ENCODE peak calls at places on chromosome 3, in ten cellular contexts. M, F, G, R, N, W, Z, H, U and D are unnamed samples.

GRCh38 chr3:52790337-52790736 is 4.3 kb upstream of the ITIH3 start:
- DNase-seq in M (no peak), F (no peak), G (no peak), R (no peak), N (no peak), W (no peak), Z (no peak), H (peak), U (no peak), D (no peak)

GRCh38 chr3:197027151-197027895 is 2.3 kb downstream of the MELTF start:
- DNase-seq in M (no peak), F (no peak), G (no peak), R (no peak), N (no peak), W (no peak), Z (peak), H (no peak), U (no peak), D (no peak)

GRCh38 chr3:129593595-129594339 is 12.7 kb downstream of the PLXND1 start:
- DNase-seq in M (peak), F (no peak), G (peak), R (no peak), N (no peak), W (peak), Z (peak), H (peak), U (no peak), D (no peak)

GRCh38 chr3:41131224-41131623 is 68.1 kb upstream of the CTNNB1 start:
- DNase-seq in M (no peak), F (no peak), G (no peak), R (no peak), N (no peak), W (no peak), Z (no peak), H (no peak), U (no peak), D (no peak)

GRCh38 chr3:107524214-107525100 is 1.7 kb downstream of the BBX start:
- DNase-seq in M (peak), F (peak), G (peak), R (peak), N (no peak), W (peak), Z (peak), H (peak), U (no peak), D (peak)

GRCh38 chr3:40680685-40681657 is 156.2 kb downstream of the ZNF621 start:
- DNase-seq in M (no peak), F (no peak), G (no peak), R (no peak), N (no peak), W (no peak), Z (no peak), H (no peak), U (no peak), D (peak)

GRCh38 chr3:17025594-17026139 is 140.9 kb downstream of the PLCL2 start:
- DNase-seq in M (no peak), F (no peak), G (no peak), R (no peak), N (no peak), W (no peak), Z (no peak), H (no peak), U (no peak), D (no peak)

GRCh38 chr3:30227571-30228301 is 378.7 kb upstream of the TGFBR2 start:
- DNase-seq in M (peak), F (no peak), G (no peak), R (peak), N (no peak), W (no peak), Z (no peak), H (no peak), U (no peak), D (peak)

GRCh38 chr3:7144696-7145308 is 283.9 kb downstream of the GRM7 start:
- DNase-seq in M (no peak), F (no peak), G (no peak), R (peak), N (peak), W (no peak), Z (no peak), H (no peak), U (no peak), D (peak)

GRCh38 chr3:7581831-7582230 is 720.9 kb downstream of the GRM7 start:
- DNase-seq in M (no peak), F (no peak), G (no peak), R (peak), N (no peak), W (no peak), Z (no peak), H (no peak), U (no peak), D (no peak)

GRCh38 chr3:43838877-43839276 is 148.1 kb downstream of the ABHD5 start:
- DNase-seq in M (no peak), F (no peak), G (no peak), R (no peak), N (no peak), W (no peak), Z (no peak), H (no peak), U (no peak), D (no peak)

GRCh38 chr3:179038216-179038898 is 33.3 kb downstream of the ZMAT3 start:
- DNase-seq in M (no peak), F (no peak), G (no peak), R (no peak), N (no peak), W (no peak), Z (no peak), H (no peak), U (no peak), D (no peak)

GRCh38 chr3:44988073-44988472 is 12.0 kb downstream of the EXOSC7 start:
- DNase-seq in M (no peak), F (no peak), G (no peak), R (peak), N (no peak), W (no peak), Z (no peak), H (no peak), U (no peak), D (no peak)

GRCh38 chr3:124747111-124747981 is 17.1 kb downstream of the UMPS start:
- DNase-seq in M (no peak), F (no peak), G (no peak), R (no peak), N (no peak), W (no peak), Z (no peak), H (no peak), U (no peak), D (no peak)

GRCh38 chr3:165502707-165503106 is 306.5 kb upstream of the SLITRK3 start:
- DNase-seq in M (no peak), F (no peak), G (no peak), R (no peak), N (no peak), W (peak), Z (no peak), H (no peak), U (no peak), D (no peak)

GRCh38 chr3:150385296-150386242 is 22.5 kb upstream of the TSC22D2 start:
- DNase-seq in M (no peak), F (no peak), G (no peak), R (no peak), N (no peak), W (no peak), Z (no peak), H (no peak), U (no peak), D (no peak)

GRCh38 chr3:123791898-123792297 is 92.2 kb downstream of the MYLK start:
- DNase-seq in M (peak), F (no peak), G (no peak), R (peak), N (no peak), W (no peak), Z (peak), H (no peak), U (no peak), D (peak)